ENCODE peak calls at places on chromosomes 12 and 14, in nine cellular contexts. M is fibroblast of pulmonary artery; J is heart right ventricle; E is GM19239; B is aorta; R is GM12878; V is GM23248; O is endothelial cell; U is CD8-positive, alpha-beta T cell. X is an unnamed sample.

GRCh38 chr12:24711056-24711455 is 237.8 kb downstream of the BCAT1 start:
- DNase-seq in E (no peak), V (no peak), U (no peak), J (no peak), B (no peak), M (no peak), R (no peak), O (no peak), X (no peak)

GRCh38 chr14:30195946-30196345 is 268.3 kb upstream of the PRKD1 start:
- DNase-seq in R (no peak), V (peak), U (no peak), E (no peak), O (no peak), M (peak), J (no peak), B (no peak), X (no peak)

GRCh38 chr12:2507811-2508210 is 287.0 kb upstream of the FKBP4 start:
- DNase-seq in E (no peak), V (no peak), B (no peak), U (no peak), M (no peak), J (no peak), R (no peak), O (peak), X (no peak)

GRCh38 chr14:59305231-59305630 is 116.8 kb downstream of the DAAM1 start:
- DNase-seq in B (no peak), V (peak), R (no peak), M (no peak), U (no peak), J (no peak), O (no peak), E (no peak), X (no peak)

GRCh38 chr14:74908861-74909341 is 14.2 kb downstream of the RPS6KL1 start:
- DNase-seq in B (no peak), E (no peak), J (no peak), R (no peak), M (no peak), U (no peak), O (no peak), V (no peak), X (no peak)

GRCh38 chr14:59305836-59306555 is 117.5 kb downstream of the DAAM1 start:
- DNase-seq in O (no peak), V (peak), B (no peak), M (peak), J (no peak), E (no peak), R (no peak), U (no peak), X (no peak)

GRCh38 chr12:14454098-14454907 is 88.8 kb downstream of the ATF7IP start:
- DNase-seq in E (peak), J (no peak), U (peak), B (no peak), V (peak), M (peak), O (peak), R (peak), X (peak)

GRCh38 chr12:52924764-52925716 is 20.2 kb upstream of the KRT8 start:
- DNase-seq in R (no peak), U (no peak), E (no peak), O (no peak), J (no peak), V (peak), M (peak), B (no peak), X (no peak)

GRCh38 chr12:26863515-26863914 is 30.5 kb upstream of the ITPR2 start:
- DNase-seq in U (no peak), M (no peak), V (peak), E (no peak), J (no peak), O (no peak), R (no peak), B (no peak), X (peak)

GRCh38 chr12:8840938-8841633 is 18.7 kb downstream of the A2ML1 start:
- DNase-seq in R (no peak), V (no peak), M (no peak), J (no peak), E (no peak), O (no peak), B (no peak), U (no peak), X (no peak)

GRCh38 chr14:96589577-96589976 is 87.4 kb downstream of the PAPOLA start:
- DNase-seq in V (no peak), O (no peak), J (no peak), R (no peak), E (no peak), B (no peak), M (no peak), U (no peak), X (no peak)

GRCh38 chr12:115149685-115150378 is 465.9 kb upstream of the TBX3 start:
- DNase-seq in M (peak), U (no peak), B (no peak), O (no peak), R (no peak), V (peak), J (no peak), E (no peak), X (no peak)

GRCh38 chr12:114625294-114625851 is 58.6 kb downstream of the TBX3 start:
- DNase-seq in E (peak), O (peak), R (no peak), U (peak), M (peak), V (peak), J (no peak), B (no peak), X (peak)

GRCh38 chr14:61489527-61489926 is 168.1 kb downstream of the PRKCH start:
- DNase-seq in E (no peak), U (no peak), B (no peak), R (no peak), J (no peak), O (no peak), M (no peak), V (no peak), X (no peak)

GRCh38 chr14:54529811-54530210 is 20.1 kb downstream of the CGRRF1 start:
- DNase-seq in R (no peak), B (no peak), U (no peak), M (peak), J (no peak), E (no peak), V (peak), O (no peak), X (no peak)

GRCh38 chr14:91283666-91284065 is 39.2 kb upstream of the GPR68 start:
- DNase-seq in B (no peak), V (peak), M (no peak), J (no peak), E (no peak), O (no peak), R (no peak), U (no peak), X (no peak)

GRCh38 chr12:100826323-100826722 is 31.7 kb downstream of the ANO4 start:
- DNase-seq in E (no peak), M (peak), V (peak), R (no peak), U (no peak), J (peak), O (peak), B (peak), X (no peak)

GRCh38 chr12:89082354-89082753 is 269.9 kb downstream of the DUSP6 start:
- DNase-seq in M (peak), O (no peak), J (no peak), R (no peak), U (no peak), V (peak), E (no peak), B (no peak), X (no peak)

GRCh38 chr12:32161040-32161439 is 54.4 kb downstream of the BICD1 start:
- DNase-seq in B (no peak), M (no peak), O (no peak), E (no peak), V (no peak), U (no peak), J (no peak), R (no peak), X (no peak)

GRCh38 chr14:33237102-33237501 is 298.4 kb downstream of the NPAS3 start:
- DNase-seq in J (no peak), B (no peak), O (no peak), M (peak), E (no peak), R (no peak), U (no peak), V (no peak), X (no peak)